ENCODE peak calls at places on chromosomes 4 and X, in six cellular contexts. One of them, this sample, is unnamed.

GRCh38 chrX:153922932-153923857 is 2.9 kb downstream of the ARHGAP4 start:
- DNase-seq in fibroblast of the aortic adventitia: peak; percentile 67
- DNase-seq in cardiac muscle cell: no peak
- DNase-seq in effector memory CD4-positive, alpha-beta T cell: no peak
- DNase-seq in tibial nerve: peak; percentile 57
- DNase-seq in heart right ventricle: peak; percentile 78
- DNase-seq in this sample: peak; percentile 66

GRCh38 chr4:121583396-121583795 is 113.4 kb downstream of the ANXA5 start:
- DNase-seq in heart right ventricle: no peak
- DNase-seq in cardiac muscle cell: no peak
- DNase-seq in tibial nerve: no peak
- DNase-seq in fibroblast of the aortic adventitia: no peak
- DNase-seq in effector memory CD4-positive, alpha-beta T cell: no peak
- DNase-seq in this sample: no peak

GRCh38 chr4:159480826-159481225 is 377.9 kb downstream of the RAPGEF2 start:
- DNase-seq in fibroblast of the aortic adventitia: no peak
- DNase-seq in heart right ventricle: no peak
- DNase-seq in cardiac muscle cell: no peak
- DNase-seq in effector memory CD4-positive, alpha-beta T cell: no peak
- DNase-seq in tibial nerve: no peak
- DNase-seq in this sample: no peak

GRCh38 chr4:11813951-11814446 is 385.3 kb upstream of the HS3ST1 start:
- DNase-seq in cardiac muscle cell: no peak
- DNase-seq in fibroblast of the aortic adventitia: no peak
- DNase-seq in heart right ventricle: no peak
- DNase-seq in effector memory CD4-positive, alpha-beta T cell: no peak
- DNase-seq in tibial nerve: no peak
- DNase-seq in this sample: no peak

GRCh38 chr4:2849267-2850140 is 5.9 kb downstream of the ADD1 start:
- DNase-seq in tibial nerve: no peak
- DNase-seq in fibroblast of the aortic adventitia: no peak
- DNase-seq in heart right ventricle: no peak
- DNase-seq in effector memory CD4-positive, alpha-beta T cell: no peak
- DNase-seq in cardiac muscle cell: no peak
- DNase-seq in this sample: no peak

GRCh38 chrX:23756165-23756564 is 13.1 kb upstream of the ACOT9 start:
- DNase-seq in fibroblast of the aortic adventitia: peak; percentile 58
- DNase-seq in effector memory CD4-positive, alpha-beta T cell: peak; percentile 54
- DNase-seq in tibial nerve: peak; percentile 15
- DNase-seq in cardiac muscle cell: peak; percentile 80
- DNase-seq in heart right ventricle: peak; percentile 44
- DNase-seq in this sample: peak; percentile 61

GRCh38 chr4:2416564-2417195 is 1.8 kb downstream of the ZFYVE28 start:
- DNase-seq in heart right ventricle: no peak
- DNase-seq in tibial nerve: no peak
- DNase-seq in cardiac muscle cell: peak; percentile 22
- DNase-seq in fibroblast of the aortic adventitia: peak; percentile 58
- DNase-seq in effector memory CD4-positive, alpha-beta T cell: no peak
- DNase-seq in this sample: no peak

GRCh38 chr4:41887821-41888699 is 47.2 kb upstream of the TMEM33 start:
- DNase-seq in heart right ventricle: no peak
- DNase-seq in fibroblast of the aortic adventitia: peak; percentile 77
- DNase-seq in effector memory CD4-positive, alpha-beta T cell: peak; percentile 32
- DNase-seq in cardiac muscle cell: peak; percentile 53
- DNase-seq in tibial nerve: no peak
- DNase-seq in this sample: peak; percentile 61

GRCh38 chrX:116031331-116031730 is 139.2 kb upstream of the AGTR2 start:
- DNase-seq in tibial nerve: no peak
- DNase-seq in fibroblast of the aortic adventitia: no peak
- DNase-seq in heart right ventricle: no peak
- DNase-seq in cardiac muscle cell: no peak
- DNase-seq in effector memory CD4-positive, alpha-beta T cell: no peak
- DNase-seq in this sample: no peak

GRCh38 chrX:100410901-100411801 is 1.1 kb upstream of the PCDH19 start:
- DNase-seq in fibroblast of the aortic adventitia: no peak
- DNase-seq in effector memory CD4-positive, alpha-beta T cell: no peak
- DNase-seq in tibial nerve: no peak
- DNase-seq in cardiac muscle cell: peak; percentile 50
- DNase-seq in heart right ventricle: no peak
- DNase-seq in this sample: no peak
- H3K4me3 ChIP-seq in fibroblast of the aortic adventitia: no peak overlapping the region
- H3K4me3 ChIP-seq in effector memory CD4-positive, alpha-beta T cell: no peak overlapping the region
- H3K4me3 ChIP-seq in tibial nerve: peak overlapping the region; percentile 41
- H3K4me3 ChIP-seq in cardiac muscle cell: peak overlapping the region; percentile 39
- H3K4me3 ChIP-seq in heart right ventricle: peak overlapping the region; percentile 40
- H3K4me3 ChIP-seq in this sample: no peak overlapping the region

GRCh38 chr4:32147446-32148064 is 1427.4 kb downstream of the PCDH7 start:
- DNase-seq in heart right ventricle: no peak
- DNase-seq in fibroblast of the aortic adventitia: peak; percentile 9
- DNase-seq in effector memory CD4-positive, alpha-beta T cell: no peak
- DNase-seq in cardiac muscle cell: no peak
- DNase-seq in tibial nerve: no peak
- DNase-seq in this sample: no peak
- H3K4me3 ChIP-seq in heart right ventricle: no peak overlapping the region
- H3K4me3 ChIP-seq in fibroblast of the aortic adventitia: no peak overlapping the region
- H3K4me3 ChIP-seq in effector memory CD4-positive, alpha-beta T cell: no peak overlapping the region
- H3K4me3 ChIP-seq in cardiac muscle cell: no peak overlapping the region
- H3K4me3 ChIP-seq in tibial nerve: no peak overlapping the region
- H3K4me3 ChIP-seq in this sample: no peak overlapping the region

GRCh38 chr4:169335331-169335730 is 64.6 kb upstream of the SH3RF1 start:
- DNase-seq in cardiac muscle cell: no peak
- DNase-seq in heart right ventricle: no peak
- DNase-seq in fibroblast of the aortic adventitia: peak; percentile 92
- DNase-seq in effector memory CD4-positive, alpha-beta T cell: no peak
- DNase-seq in tibial nerve: no peak
- DNase-seq in this sample: no peak
- H3K4me3 ChIP-seq in cardiac muscle cell: no peak overlapping the region
- H3K4me3 ChIP-seq in heart right ventricle: no peak overlapping the region
- H3K4me3 ChIP-seq in fibroblast of the aortic adventitia: no peak overlapping the region
- H3K4me3 ChIP-seq in effector memory CD4-positive, alpha-beta T cell: no peak overlapping the region
- H3K4me3 ChIP-seq in tibial nerve: no peak overlapping the region
- H3K4me3 ChIP-seq in this sample: no peak overlapping the region

GRCh38 chr4:123127218-123127617 is 204.8 kb upstream of the NUDT6 start:
- DNase-seq in fibroblast of the aortic adventitia: peak; percentile 65
- DNase-seq in heart right ventricle: no peak
- DNase-seq in tibial nerve: no peak
- DNase-seq in cardiac muscle cell: no peak
- DNase-seq in effector memory CD4-positive, alpha-beta T cell: no peak
- DNase-seq in this sample: peak; percentile 33
- H3K4me3 ChIP-seq in fibroblast of the aortic adventitia: no peak overlapping the region
- H3K4me3 ChIP-seq in heart right ventricle: no peak overlapping the region
- H3K4me3 ChIP-seq in tibial nerve: no peak overlapping the region
- H3K4me3 ChIP-seq in cardiac muscle cell: no peak overlapping the region
- H3K4me3 ChIP-seq in effector memory CD4-positive, alpha-beta T cell: no peak overlapping the region
- H3K4me3 ChIP-seq in this sample: no peak overlapping the region

DNA sequence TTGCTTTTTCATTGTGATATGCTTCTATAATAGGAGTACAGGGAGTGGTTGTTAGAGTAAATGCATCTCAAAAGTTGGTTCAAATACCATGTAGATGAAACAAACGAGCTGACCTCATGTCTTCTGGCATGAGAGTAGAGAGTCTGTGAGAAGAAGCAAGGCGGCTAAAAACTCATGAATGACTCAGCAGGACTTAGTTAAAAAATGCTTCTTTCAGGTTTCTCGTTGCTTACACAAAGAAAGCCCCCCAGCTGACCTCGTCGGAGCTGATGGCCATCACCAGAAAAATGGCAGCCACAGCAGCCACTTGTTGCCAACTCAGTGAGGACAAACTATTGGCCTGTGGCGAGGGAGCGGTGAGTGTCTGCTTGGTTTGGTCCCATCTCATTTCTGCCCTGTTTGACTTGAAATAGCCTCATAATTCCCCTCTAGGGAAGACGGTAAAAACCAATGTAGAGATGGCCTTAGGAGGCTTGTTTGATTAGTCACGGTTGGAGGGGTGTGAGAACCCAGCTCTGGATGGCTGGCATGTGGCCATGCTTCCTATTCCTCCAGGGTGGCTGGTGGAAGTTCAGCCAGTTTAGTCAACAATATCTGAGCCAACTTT is 14.5 kb downstream of the AFP start:
- DNase-seq in heart right ventricle: no peak
- DNase-seq in tibial nerve: no peak
- DNase-seq in fibroblast of the aortic adventitia: peak; percentile 96
- DNase-seq in effector memory CD4-positive, alpha-beta T cell: no peak
- DNase-seq in cardiac muscle cell: no peak
- DNase-seq in this sample: peak; percentile 95
- H3K4me3 ChIP-seq in heart right ventricle: no peak overlapping the region
- H3K4me3 ChIP-seq in tibial nerve: no peak overlapping the region
- H3K4me3 ChIP-seq in fibroblast of the aortic adventitia: peak overlapping the region; percentile 43
- H3K4me3 ChIP-seq in effector memory CD4-positive, alpha-beta T cell: no peak overlapping the region
- H3K4me3 ChIP-seq in cardiac muscle cell: no peak overlapping the region
- H3K4me3 ChIP-seq in this sample: no peak overlapping the region

GRCh38 chr4:102217345-102217744 is 127.9 kb downstream of the SLC39A8 start:
- DNase-seq in heart right ventricle: no peak
- DNase-seq in cardiac muscle cell: no peak
- DNase-seq in fibroblast of the aortic adventitia: peak; percentile 1
- DNase-seq in tibial nerve: no peak
- DNase-seq in effector memory CD4-positive, alpha-beta T cell: no peak
- DNase-seq in this sample: no peak

GRCh38 chr4:102217775-102218174 is 127.5 kb downstream of the SLC39A8 start:
- DNase-seq in fibroblast of the aortic adventitia: no peak
- DNase-seq in effector memory CD4-positive, alpha-beta T cell: no peak
- DNase-seq in heart right ventricle: no peak
- DNase-seq in cardiac muscle cell: no peak
- DNase-seq in tibial nerve: no peak
- DNase-seq in this sample: no peak

GRCh38 chr4:102223461-102223860 is 121.8 kb downstream of the SLC39A8 start:
- DNase-seq in cardiac muscle cell: no peak
- DNase-seq in effector memory CD4-positive, alpha-beta T cell: no peak
- DNase-seq in fibroblast of the aortic adventitia: no peak
- DNase-seq in tibial nerve: no peak
- DNase-seq in heart right ventricle: no peak
- DNase-seq in this sample: no peak

GRCh38 chr4:102222838-102223237 is 122.4 kb downstream of the SLC39A8 start:
- DNase-seq in cardiac muscle cell: no peak
- DNase-seq in fibroblast of the aortic adventitia: no peak
- DNase-seq in heart right ventricle: no peak
- DNase-seq in tibial nerve: no peak
- DNase-seq in effector memory CD4-positive, alpha-beta T cell: no peak
- DNase-seq in this sample: no peak

DNA sequence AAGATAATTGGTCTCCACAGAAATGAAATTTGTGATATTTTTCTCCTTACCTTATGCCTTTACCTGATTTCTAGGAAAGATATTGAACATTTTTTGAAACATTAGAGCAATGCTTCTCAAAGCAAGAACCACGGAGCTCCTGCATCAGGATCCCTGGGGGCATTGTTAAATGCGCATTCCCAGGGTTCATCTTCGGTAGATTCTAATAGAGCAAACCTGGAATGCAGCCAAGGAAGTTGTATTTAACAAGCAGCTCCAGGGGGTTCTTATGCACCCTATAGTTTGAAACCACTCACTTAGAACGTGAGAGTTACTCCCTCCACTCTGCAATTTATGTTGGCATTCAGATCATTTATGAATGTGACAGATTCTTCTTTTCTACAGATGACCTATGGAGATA is 126.1 kb downstream of the SLC39A8 start:
- DNase-seq in cardiac muscle cell: no peak
- DNase-seq in heart right ventricle: no peak
- DNase-seq in effector memory CD4-positive, alpha-beta T cell: no peak
- DNase-seq in tibial nerve: no peak
- DNase-seq in fibroblast of the aortic adventitia: no peak
- DNase-seq in this sample: no peak
- H3K4me3 ChIP-seq in cardiac muscle cell: no peak overlapping the region
- H3K4me3 ChIP-seq in heart right ventricle: no peak overlapping the region
- H3K4me3 ChIP-seq in effector memory CD4-positive, alpha-beta T cell: no peak overlapping the region
- H3K4me3 ChIP-seq in tibial nerve: no peak overlapping the region
- H3K4me3 ChIP-seq in fibroblast of the aortic adventitia: no peak overlapping the region
- H3K4me3 ChIP-seq in this sample: no peak overlapping the region

GRCh38 chr4:140569307-140569638 is 512 bp upstream of the UCP1 start:
- DNase-seq in heart right ventricle: no peak
- DNase-seq in fibroblast of the aortic adventitia: no peak
- DNase-seq in effector memory CD4-positive, alpha-beta T cell: no peak
- DNase-seq in cardiac muscle cell: no peak
- DNase-seq in tibial nerve: no peak
- DNase-seq in this sample: no peak
- H3K4me3 ChIP-seq in heart right ventricle: peak overlapping the region; percentile 40
- H3K4me3 ChIP-seq in fibroblast of the aortic adventitia: no peak overlapping the region
- H3K4me3 ChIP-seq in effector memory CD4-positive, alpha-beta T cell: peak overlapping the region; percentile 28
- H3K4me3 ChIP-seq in cardiac muscle cell: peak overlapping the region; percentile 51
- H3K4me3 ChIP-seq in tibial nerve: peak overlapping the region; percentile 31
- H3K4me3 ChIP-seq in this sample: no peak overlapping the region

GRCh38 chr4:164977243-164978164 is at the start of gene TRIM61:
- DNase-seq in tibial nerve: no peak
- DNase-seq in effector memory CD4-positive, alpha-beta T cell: peak; percentile 8
- DNase-seq in heart right ventricle: peak; percentile 46
- DNase-seq in fibroblast of the aortic adventitia: peak; percentile 43
- DNase-seq in cardiac muscle cell: peak; percentile 64
- DNase-seq in this sample: peak; percentile 41
- H3K4me3 ChIP-seq in tibial nerve: peak within 1 kb of the TSS; percentile 30
- H3K4me3 ChIP-seq in effector memory CD4-positive, alpha-beta T cell: peak within 1 kb of the TSS; percentile 3
- H3K4me3 ChIP-seq in heart right ventricle: peak within 1 kb of the TSS; percentile 59
- H3K4me3 ChIP-seq in fibroblast of the aortic adventitia: peak within 1 kb of the TSS; percentile 68
- H3K4me3 ChIP-seq in cardiac muscle cell: peak within 1 kb of the TSS; percentile 71
- H3K4me3 ChIP-seq in this sample: peak within 1 kb of the TSS; percentile 61

GRCh38 chrX:79366556-79366887 is 612 bp downstream of the ITM2A start:
- DNase-seq in fibroblast of the aortic adventitia: no peak
- DNase-seq in tibial nerve: no peak
- DNase-seq in cardiac muscle cell: no peak
- DNase-seq in heart right ventricle: no peak
- DNase-seq in effector memory CD4-positive, alpha-beta T cell: no peak
- DNase-seq in this sample: no peak

GRCh38 chrX:79367907-79368306 is 773 bp upstream of the ITM2A start:
- DNase-seq in fibroblast of the aortic adventitia: no peak
- DNase-seq in tibial nerve: no peak
- DNase-seq in effector memory CD4-positive, alpha-beta T cell: no peak
- DNase-seq in heart right ventricle: no peak
- DNase-seq in cardiac muscle cell: no peak
- DNase-seq in this sample: no peak

GRCh38 chrX:79366888-79367749 is at the start of gene ITM2A:
- DNase-seq in tibial nerve: peak; percentile 12
- DNase-seq in heart right ventricle: peak; percentile 32
- DNase-seq in effector memory CD4-positive, alpha-beta T cell: peak; percentile 45
- DNase-seq in fibroblast of the aortic adventitia: no peak
- DNase-seq in cardiac muscle cell: peak; percentile 32
- DNase-seq in this sample: peak; percentile 5

GRCh38 chrX:79364306-79364705 is 2.8 kb downstream of the ITM2A start:
- DNase-seq in heart right ventricle: no peak
- DNase-seq in effector memory CD4-positive, alpha-beta T cell: no peak
- DNase-seq in cardiac muscle cell: no peak
- DNase-seq in fibroblast of the aortic adventitia: no peak
- DNase-seq in tibial nerve: no peak
- DNase-seq in this sample: no peak

GRCh38 chrX:79365591-79365990 is 1.5 kb downstream of the ITM2A start:
- DNase-seq in cardiac muscle cell: no peak
- DNase-seq in fibroblast of the aortic adventitia: no peak
- DNase-seq in tibial nerve: no peak
- DNase-seq in effector memory CD4-positive, alpha-beta T cell: no peak
- DNase-seq in heart right ventricle: no peak
- DNase-seq in this sample: no peak
- H3K4me3 ChIP-seq in cardiac muscle cell: no peak overlapping the region
- H3K4me3 ChIP-seq in fibroblast of the aortic adventitia: no peak overlapping the region
- H3K4me3 ChIP-seq in tibial nerve: no peak overlapping the region
- H3K4me3 ChIP-seq in effector memory CD4-positive, alpha-beta T cell: peak overlapping the region; percentile 75
- H3K4me3 ChIP-seq in heart right ventricle: peak overlapping the region; percentile 38
- H3K4me3 ChIP-seq in this sample: no peak overlapping the region

This sample was measured in fibroblast of mammary gland.